ENCODE peak calls at places on chromosomes 7 and 10, in ten cellular contexts. K is stimulated activated naive CD8-positive, alpha-beta T cell treated with anti-CD3 and anti-CD28 coated beads, Interleukin-15, Interleukin-2, amounts not matched to agents 100 U/mL and 50 U/mL, for 24 hours; G is activated T-helper 1 cell treated with anti-CD3 and anti-CD28 coated beads, Interleukin-2, amount 50 U/mL, for 16 hours; R is GM03348; N is brain microvascular endothelial cell; O is GM18507; H is left ventricle myocardium inferior; Q is activated CD4-positive, CD25-positive, alpha-beta regulatory T cell; P is kidney; X is NCI-H345. T is an unnamed sample.

GRCh38 chr10:53827261-53827660 is 973.8 kb downstream of the PCDH15 start:
- DNase-seq in K (no peak), G (no peak), R (no peak), N (no peak), O (no peak), H (no peak), Q (no peak), P (no peak), X (no peak), T (no peak)

GRCh38 chr7:2761131-2761624 is 73.2 kb downstream of the AMZ1 start:
- DNase-seq in K (no peak), G (no peak), R (no peak), N (no peak), O (no peak), H (no peak), Q (no peak), P (no peak), X (no peak), T (no peak)

GRCh38 chr7:140542226-140542625 is 62.9 kb upstream of the MKRN1 start:
- DNase-seq in K (no peak), G (no peak), R (peak; percentile 84), N (peak; percentile 18), O (no peak), H (peak; percentile 62), Q (no peak), P (peak; percentile 74), X (no peak), T (no peak)

GRCh38 chr7:107939472-107940145 is 48.6 kb downstream of the DLD start:
- DNase-seq in K (no peak), G (no peak), R (peak; percentile 70), N (peak; percentile 62), O (no peak), H (peak; percentile 71), Q (no peak), P (peak; percentile 81), X (no peak), T (no peak)

GRCh38 chr7:151971829-151972228 is 15.6 kb downstream of the GALNTL5 start:
- DNase-seq in K (no peak), G (no peak), R (no peak), N (no peak), O (no peak), H (no peak), Q (no peak), P (no peak), X (no peak), T (no peak)

GRCh38 chr7:157683251-157684156 is 346.7 kb downstream of the DNAJB6 start:
- DNase-seq in K (no peak), G (no peak), R (no peak), N (no peak), O (no peak), H (no peak), Q (no peak), P (peak; percentile 34), X (no peak), T (no peak)

GRCh38 chr7:56086761-56087160 is 6.0 kb downstream of the PHKG1 start:
- DNase-seq in K (no peak), G (no peak), R (no peak), N (no peak), O (no peak), H (no peak), Q (no peak), P (no peak), X (no peak), T (no peak)

GRCh38 chr7:145902123-145902522 is 214.5 kb upstream of the CNTNAP2 start:
- DNase-seq in K (no peak), G (no peak), R (no peak), N (no peak), O (no peak), H (no peak), Q (no peak), P (no peak), X (no peak), T (no peak)

GRCh38 chr10:78523453-78523852 is 489.8 kb downstream of the RPS24 start:
- DNase-seq in K (no peak), G (no peak), R (no peak), N (no peak), O (no peak), H (no peak), Q (no peak), P (no peak), X (peak; percentile 59), T (no peak)

GRCh38 chr10:84826704-84827103 is 498.3 kb downstream of the CCSER2 start:
- DNase-seq in K (no peak), G (no peak), R (peak; percentile 22), N (no peak), O (no peak), H (no peak), Q (no peak), P (no peak), X (no peak), T (no peak)

GRCh38 chr10:116588995-116589394 is 1.8 kb upstream of the PNLIPRP1 start:
- DNase-seq in K (no peak), G (no peak), R (no peak), N (no peak), O (no peak), H (no peak), Q (no peak), P (no peak), X (no peak), T (no peak)

GRCh38 chr10:42637648-42638052 is 720 bp downstream of the ZNF33B start:
- DNase-seq in K (peak; percentile 5), G (no peak), R (no peak), N (no peak), O (no peak), H (no peak), Q (no peak), P (no peak), X (no peak), T (no peak)

GRCh38 chr10:97025613-97026242 is 160.0 kb downstream of the SLIT1 start:
- DNase-seq in K (peak; percentile 66), G (no peak), R (peak; percentile 52), N (peak; percentile 29), O (no peak), H (no peak), Q (no peak), P (no peak), X (no peak), T (no peak)

GRCh38 chr7:132177708-132178392 is 398.4 kb downstream of the PLXNA4 start:
- DNase-seq in K (no peak), G (no peak), R (no peak), N (no peak), O (no peak), H (no peak), Q (no peak), P (no peak), X (no peak), T (no peak)

GRCh38 chr10:27446091-27446918 is 57.8 kb upstream of the RAB18 start:
- DNase-seq in K (no peak), G (no peak), R (peak; percentile 46), N (peak; percentile 3), O (no peak), H (no peak), Q (no peak), P (no peak), X (peak; percentile 27), T (no peak)

GRCh38 chr7:75951506-75951905 is 36.6 kb downstream of the POR start:
- DNase-seq in K (no peak), G (no peak), R (peak; percentile 81), N (peak; percentile 56), O (no peak), H (peak; percentile 43), Q (no peak), P (peak; percentile 73), X (no peak), T (no peak)

GRCh38 chr10:90917968-90918318 is 2.9 kb downstream of the ANKRD1 start:
- DNase-seq in K (no peak), G (no peak), R (no peak), N (no peak), O (no peak), H (no peak), Q (no peak), P (no peak), X (no peak), T (no peak)

GRCh38 chr10:89165923-89166322 is 41.2 kb downstream of the CH25H start:
- DNase-seq in K (no peak), G (no peak), R (peak; percentile 53), N (no peak), O (no peak), H (no peak), Q (no peak), P (no peak), X (no peak), T (no peak)

GRCh38 chr7:137878333-137878961 is 31.7 kb upstream of the DGKI start:
- DNase-seq in K (no peak), G (no peak), R (peak; percentile 60), N (peak; percentile 30), O (no peak), H (peak; percentile 79), Q (no peak), P (no peak), X (no peak), T (no peak)

GRCh38 chr10:103894454-103894853 is 23.5 kb downstream of the STN1 start:
- DNase-seq in K (no peak), G (no peak), R (no peak), N (no peak), O (no peak), H (no peak), Q (no peak), P (no peak), X (peak; percentile 0), T (no peak)

GRCh38 chr7:97094531-97094930 is 23.0 kb upstream of the SDHAF3 start:
- DNase-seq in K (no peak), G (no peak), R (no peak), N (no peak), O (no peak), H (no peak), Q (no peak), P (no peak), X (no peak), T (no peak)

GRCh38 chr10:131778385-131778784 is 122.4 kb upstream of the PPP2R2D start:
- DNase-seq in K (no peak), G (no peak), R (no peak), N (no peak), O (no peak), H (no peak), Q (no peak), P (peak; percentile 41), X (no peak), T (no peak)

GRCh38 chr7:44460325-44460724 is 30.1 kb downstream of the NUDCD3 start:
- DNase-seq in K (peak; percentile 46), G (peak; percentile 13), R (no peak), N (no peak), O (peak; percentile 46), H (no peak), Q (peak; percentile 19), P (no peak), X (no peak), T (no peak)

GRCh38 chr7:47693161-47693740 is 111.3 kb upstream of the TNS3 start:
- DNase-seq in K (no peak), G (no peak), R (peak; percentile 49), N (no peak), O (no peak), H (no peak), Q (no peak), P (no peak), X (no peak), T (no peak)

GRCh38 chr10:129759214-129760002 is 204.7 kb downstream of the EBF3 start:
- DNase-seq in K (no peak), G (no peak), R (no peak), N (no peak), O (no peak), H (no peak), Q (no peak), P (peak; percentile 63), X (no peak), T (no peak)

GRCh38 chr7:98294798-98295382 is 13.4 kb downstream of the BRI3 start:
- DNase-seq in K (peak; percentile 39), G (no peak), R (peak; percentile 83), N (peak; percentile 51), O (peak; percentile 58), H (no peak), Q (no peak), P (peak; percentile 82), X (peak; percentile 83), T (no peak)

GRCh38 chr7:87941138-87941537 is 7.1 kb downstream of the ADAM22 start:
- DNase-seq in K (no peak), G (no peak), R (no peak), N (no peak), O (no peak), H (no peak), Q (no peak), P (no peak), X (no peak), T (no peak)

GRCh38 chr7:152588350-152588749 is 87.6 kb downstream of the XRCC2 start:
- DNase-seq in K (no peak), G (no peak), R (peak; percentile 43), N (peak; percentile 85), O (no peak), H (no peak), Q (no peak), P (no peak), X (no peak), T (no peak)

T was measured in T1000.